ENCODE peak calls at places on chromosomes 4 and X, in four cellular contexts. One of them, this sample, is unnamed.
A peak's percentile ranks its signal among the peaks of the same experiment; 100 is the strongest.

GRCh38 chr4:170428929-170429328 is 339.2 kb upstream of the AADAT start:
- DNase-seq in neuronal stem cell: no peak
- DNase-seq in H1: no peak
- DNase-seq in IMR-90: no peak
- DNase-seq in this sample: peak; percentile 58

GRCh38 chr4:67687639-67688038 is 13.3 kb downstream of the UBA6 start:
- DNase-seq in IMR-90: peak; percentile 79
- DNase-seq in neuronal stem cell: no peak
- DNase-seq in H1: no peak
- DNase-seq in this sample: no peak

GRCh38 chr4:159188646-159189045 is 85.8 kb downstream of the RAPGEF2 start:
- DNase-seq in IMR-90: no peak
- DNase-seq in H1: no peak
- DNase-seq in neuronal stem cell: no peak
- DNase-seq in this sample: no peak

GRCh38 chr4:24897639-24898038 is 15.2 kb downstream of the CCDC149 start:
- DNase-seq in IMR-90: no peak
- DNase-seq in neuronal stem cell: no peak
- DNase-seq in H1: no peak
- DNase-seq in this sample: no peak

GRCh38 chr4:168221298-168221697 is 97.3 kb downstream of the DDX60 start:
- DNase-seq in H1: no peak
- DNase-seq in neuronal stem cell: no peak
- DNase-seq in IMR-90: peak; percentile 85
- DNase-seq in this sample: no peak

GRCh38 chrX:45664727-45665290 is 464.1 kb upstream of the DIPK2B start:
- DNase-seq in neuronal stem cell: no peak
- DNase-seq in H1: no peak
- DNase-seq in IMR-90: no peak
- DNase-seq in this sample: no peak

GRCh38 chrX:8808661-8809060 is 7.5 kb upstream of the FAM9A start:
- DNase-seq in IMR-90: no peak
- DNase-seq in neuronal stem cell: no peak
- DNase-seq in H1: no peak
- DNase-seq in this sample: no peak

GRCh38 chr4:184653650-184654049 is 4.1 kb downstream of the PRIMPOL start:
- DNase-seq in IMR-90: peak; percentile 70
- DNase-seq in neuronal stem cell: no peak
- DNase-seq in H1: no peak
- DNase-seq in this sample: no peak

GRCh38 chrX:70444326-70445196 is at the start of gene DLG3:
- DNase-seq in IMR-90: peak; percentile 51
- DNase-seq in neuronal stem cell: no peak
- DNase-seq in H1: no peak
- DNase-seq in this sample: peak; percentile 64

GRCh38 chr4:114659386-114660008 is 60.9 kb downstream of the UGT8 start:
- DNase-seq in neuronal stem cell: peak; percentile 53
- DNase-seq in H1: peak; percentile 25
- DNase-seq in IMR-90: peak; percentile 64
- DNase-seq in this sample: peak; percentile 70

GRCh38 chr4:7779194-7779768 is 160.4 kb downstream of the AFAP1 start:
- DNase-seq in IMR-90: peak; percentile 49
- DNase-seq in neuronal stem cell: no peak
- DNase-seq in H1: no peak
- DNase-seq in this sample: no peak

GRCh38 chr4:86223472-86223871 is 136.4 kb downstream of the MAPK10 start:
- DNase-seq in H1: peak; percentile 66
- DNase-seq in neuronal stem cell: no peak
- DNase-seq in IMR-90: peak; percentile 13
- DNase-seq in this sample: peak; percentile 82

GRCh38 chr4:149746281-149746680 is 69.4 kb downstream of the IQCM start:
- DNase-seq in IMR-90: no peak
- DNase-seq in H1: no peak
- DNase-seq in neuronal stem cell: no peak
- DNase-seq in this sample: no peak

GRCh38 chr4:24924309-24924781 is 11.5 kb upstream of the CCDC149 start:
- DNase-seq in H1: no peak
- DNase-seq in IMR-90: peak; percentile 97
- DNase-seq in neuronal stem cell: no peak
- DNase-seq in this sample: no peak

GRCh38 chrX:65093658-65094057 is 117.4 kb upstream of the ZC4H2 start:
- DNase-seq in IMR-90: no peak
- DNase-seq in H1: no peak
- DNase-seq in neuronal stem cell: no peak
- DNase-seq in this sample: no peak

GRCh38 chr4:22483551-22483981 is 32.3 kb downstream of the ADGRA3 start:
- DNase-seq in IMR-90: peak; percentile 90
- DNase-seq in H1: no peak
- DNase-seq in neuronal stem cell: no peak
- DNase-seq in this sample: no peak

DNA sequence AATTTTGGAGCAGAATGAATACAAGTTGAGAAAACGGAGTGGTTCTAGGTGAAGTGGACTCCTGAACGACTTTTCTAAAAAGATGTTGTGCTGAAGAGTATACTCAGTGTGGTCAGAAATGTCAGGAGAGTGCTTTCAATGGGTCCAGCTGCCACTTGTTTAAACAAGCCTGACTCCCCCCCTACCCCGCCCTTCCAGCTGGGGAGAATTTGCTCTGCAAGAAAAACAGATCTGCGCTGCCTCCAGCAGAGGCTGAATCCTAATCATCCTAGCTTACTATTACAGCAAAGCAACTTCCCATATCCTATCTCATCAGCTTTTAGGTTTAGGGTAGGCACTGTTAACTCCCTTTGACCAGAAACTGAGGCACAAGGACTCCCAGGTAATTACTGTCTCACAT is 1.9 kb downstream of the MAP3K15 start:
- DNase-seq in neuronal stem cell: no peak
- DNase-seq in IMR-90: peak; percentile 4
- DNase-seq in H1: no peak
- DNase-seq in this sample: no peak
- H4K8ac ChIP-seq in neuronal stem cell: no peak overlapping the region
- H4K8ac ChIP-seq in IMR-90: no peak overlapping the region
- H4K8ac ChIP-seq in H1: no peak overlapping the region
- H4K8ac ChIP-seq in this sample: no peak overlapping the region

DNA sequence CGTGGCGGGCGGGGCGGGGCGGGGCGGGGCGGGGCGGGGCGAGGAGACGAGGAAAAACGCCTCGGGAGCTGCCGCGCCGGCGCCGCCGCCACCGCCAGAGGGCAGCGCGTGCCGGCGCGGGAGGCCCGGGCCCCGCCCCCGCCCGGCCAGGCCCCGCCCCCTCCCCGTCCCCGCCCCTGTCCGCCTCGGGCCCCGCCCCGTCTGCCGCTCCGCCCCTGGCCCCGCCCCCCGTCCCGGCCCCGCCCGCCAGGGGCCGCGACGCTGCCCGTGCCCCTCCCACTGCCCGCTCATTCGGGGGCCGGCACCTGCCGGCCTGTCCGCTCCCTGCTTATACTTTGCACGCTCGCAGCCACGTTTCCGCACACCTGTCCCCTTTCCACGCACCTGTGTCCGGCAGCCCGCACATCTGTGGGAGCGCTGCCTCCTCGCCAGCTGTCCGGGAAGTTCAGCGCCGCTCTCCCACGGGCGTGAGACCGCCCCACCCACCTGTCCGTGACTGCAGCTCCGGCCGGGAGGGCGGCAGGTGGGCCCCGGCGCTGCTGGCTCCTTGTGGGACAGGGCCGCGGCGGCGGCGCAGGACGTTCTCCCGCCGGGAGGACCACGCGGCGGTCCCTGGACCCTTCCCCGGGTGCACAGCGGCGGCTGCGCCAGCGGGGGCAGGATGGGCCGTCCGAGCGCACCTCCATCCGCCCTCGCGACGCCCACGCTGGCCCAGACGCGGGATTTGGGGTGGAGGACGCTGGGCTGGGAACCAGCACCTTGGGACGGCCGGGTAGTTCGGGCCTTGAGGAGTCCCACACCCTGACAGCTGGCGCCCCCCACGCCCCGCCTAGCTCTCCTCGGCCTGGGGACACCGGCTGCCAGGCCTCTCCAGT is 1.5 kb upstream of the FGFRL1 start:
- DNase-seq in H1: no peak
- DNase-seq in neuronal stem cell: no peak
- DNase-seq in IMR-90: peak; percentile 36
- DNase-seq in this sample: peak; percentile 73
- H4K8ac ChIP-seq in H1: peak overlapping the region; percentile 45
- H4K8ac ChIP-seq in neuronal stem cell: peak overlapping the region; percentile 76
- H4K8ac ChIP-seq in IMR-90: no peak overlapping the region
- H4K8ac ChIP-seq in this sample: no peak overlapping the region

DNA sequence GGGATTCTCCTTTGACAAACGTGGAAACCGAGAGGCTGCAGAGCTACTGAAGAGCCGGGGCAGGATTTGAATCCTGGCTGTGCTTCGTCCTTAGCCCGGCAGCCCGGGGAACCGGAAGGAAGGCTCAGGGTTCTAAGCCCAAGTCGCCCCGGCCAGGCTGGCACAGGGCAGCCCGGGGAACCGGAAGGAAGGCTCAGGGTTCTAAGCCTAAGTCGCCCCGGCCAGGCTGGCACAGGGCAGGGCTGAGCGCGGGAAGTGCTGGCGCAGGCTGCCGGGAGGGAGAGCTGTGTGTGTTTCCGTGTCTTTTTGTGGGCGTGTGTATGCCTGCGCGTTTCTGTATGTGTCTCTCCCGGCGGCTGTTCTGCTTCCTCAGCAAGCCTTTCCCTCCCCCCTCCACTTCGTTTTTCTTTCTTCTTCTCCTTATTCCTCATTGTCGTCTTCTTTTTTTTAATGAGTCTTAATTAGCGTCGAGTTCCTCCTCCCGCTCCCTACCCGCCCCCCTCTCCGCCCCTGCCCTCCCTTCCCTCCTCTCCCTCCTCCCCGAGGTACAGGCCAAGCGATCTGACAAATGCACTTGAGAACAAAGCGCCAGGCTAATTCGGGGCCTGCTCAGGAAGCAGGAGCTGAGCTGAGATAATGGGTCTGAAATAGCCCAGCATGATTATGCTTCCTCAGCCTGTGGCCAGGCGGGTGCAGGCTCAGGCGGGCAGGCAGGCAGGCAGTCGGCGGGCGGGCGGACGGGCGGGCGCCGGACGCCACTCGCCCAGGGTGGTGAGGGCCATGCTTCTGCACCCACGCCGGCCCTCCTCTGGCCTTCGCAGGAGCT is 65.9 kb downstream of the EFNB1 start:
- DNase-seq in IMR-90: peak; percentile 18
- DNase-seq in H1: no peak
- DNase-seq in neuronal stem cell: peak; percentile 73
- DNase-seq in this sample: peak; percentile 46
- H4K8ac ChIP-seq in IMR-90: no peak overlapping the region
- H4K8ac ChIP-seq in H1: no peak overlapping the region
- H4K8ac ChIP-seq in neuronal stem cell: no peak overlapping the region
- H4K8ac ChIP-seq in this sample: no peak overlapping the region

GRCh38 chr4:122005064-122005755 is 53.4 kb upstream of the TRPC3 start:
- DNase-seq in neuronal stem cell: no peak
- DNase-seq in H1: no peak
- DNase-seq in IMR-90: peak; percentile 93
- DNase-seq in this sample: no peak
- H4K8ac ChIP-seq in neuronal stem cell: no peak overlapping the region
- H4K8ac ChIP-seq in H1: no peak overlapping the region
- H4K8ac ChIP-seq in IMR-90: no peak overlapping the region
- H4K8ac ChIP-seq in this sample: no peak overlapping the region

DNA sequence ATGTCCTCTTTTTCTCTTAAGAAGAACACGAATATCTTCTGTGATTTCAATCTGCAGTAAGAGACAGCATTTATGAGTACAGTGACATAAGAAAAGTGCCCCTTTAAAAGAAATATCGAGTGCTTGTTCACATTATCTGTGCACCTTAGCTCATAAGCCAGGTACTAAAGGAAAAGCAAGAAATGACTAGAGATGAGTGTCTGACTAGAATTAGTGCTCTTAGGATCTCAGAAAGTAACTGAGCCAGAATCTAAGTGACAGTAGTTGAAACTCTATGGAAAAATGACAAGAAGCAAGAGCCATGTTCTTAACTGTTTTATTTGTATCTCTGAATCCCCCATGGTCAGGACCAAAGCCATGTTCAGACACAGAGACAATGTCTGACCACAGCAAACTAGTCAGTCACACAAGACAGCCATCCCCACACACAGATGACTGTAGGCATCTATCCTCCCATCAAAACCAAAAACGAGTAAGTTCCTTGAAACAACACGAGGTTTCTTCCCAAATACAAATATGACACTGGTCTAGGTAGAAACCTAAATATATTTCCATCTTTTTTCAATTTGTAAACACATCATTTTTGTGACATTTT is 36.8 kb downstream of the ACSL4 start:
- DNase-seq in IMR-90: no peak
- DNase-seq in H1: no peak
- DNase-seq in neuronal stem cell: no peak
- DNase-seq in this sample: no peak
- H4K8ac ChIP-seq in IMR-90: no peak overlapping the region
- H4K8ac ChIP-seq in H1: no peak overlapping the region
- H4K8ac ChIP-seq in neuronal stem cell: no peak overlapping the region
- H4K8ac ChIP-seq in this sample: no peak overlapping the region

This sample was measured in H9.